ENCODE peak calls at places on chromosome 22, in eight cellular contexts. V is endothelial cell; T is A549; P is esophagus squamous epithelium; R is brain microvascular endothelial cell; O is HepG2; F is activated CD8-positive, alpha-beta T cell treated with anti-CD3 and anti-CD28 coated beads for 36 hours; D is lower lobe of right lung. K is an unnamed sample.
A peak's percentile ranks its signal among the peaks of the same experiment; 100 is the strongest.

GRCh38 chr22:49925525-49926128 is 7.2 kb downstream of the CRELD2 start:
- DNase-seq in T (no peak), O (no peak), R (no peak), D (no peak), F (peak; percentile 87), V (no peak), P (no peak), K (no peak)

GRCh38 chr22:27487600-27488450 is 313.7 kb downstream of the MN1 start:
- DNase-seq in F (no peak), V (no peak), T (peak; percentile 31), D (no peak), O (peak; percentile 33), P (no peak), R (peak; percentile 23), K (no peak)

GRCh38 chr22:21819183-21819770 is 48.2 kb downstream of the MAPK1 start:
- DNase-seq in F (no peak), D (no peak), V (no peak), R (no peak), P (no peak), O (no peak), T (no peak), K (no peak)

GRCh38 chr22:33028191-33028700 is 29.9 kb downstream of the SYN3 start:
- DNase-seq in O (no peak), T (no peak), R (no peak), P (no peak), F (no peak), D (no peak), V (no peak), K (no peak)

GRCh38 chr22:27880778-27881394 is 38.2 kb downstream of the PITPNB start:
- DNase-seq in V (peak; percentile 48), R (peak; percentile 78), O (peak; percentile 56), F (peak; percentile 27), T (peak; percentile 52), D (no peak), P (no peak), K (no peak)

GRCh38 chr22:28129319-28129962 is 210.4 kb upstream of the PITPNB start:
- DNase-seq in O (no peak), V (no peak), R (no peak), P (no peak), D (no peak), T (no peak), F (no peak), K (no peak)

GRCh38 chr22:33835196-33835788 is 85.0 kb downstream of the LARGE1 start:
- DNase-seq in R (no peak), T (no peak), O (no peak), D (no peak), V (no peak), F (no peak), P (no peak), K (no peak)

GRCh38 chr22:29623553-29624169 is 20.2 kb downstream of the NF2 start:
- DNase-seq in T (no peak), P (no peak), D (no peak), R (no peak), O (no peak), F (no peak), V (no peak), K (no peak)

GRCh38 chr22:42933783-42934144 is 76.7 kb upstream of the ARFGAP3 start:
- DNase-seq in R (peak; percentile 93), O (peak; percentile 33), P (no peak), D (no peak), F (no peak), V (no peak), T (peak; percentile 73), K (no peak)

GRCh38 chr22:35838849-35839646 is 121.4 kb downstream of the APOL5 start:
- DNase-seq in P (no peak), R (peak; percentile 35), O (peak; percentile 45), T (peak; percentile 54), D (no peak), V (no peak), F (peak; percentile 6), K (no peak)

GRCh38 chr22:26672060-26672471 is 14.7 kb downstream of the MIAT start:
- DNase-seq in T (no peak), R (no peak), O (no peak), F (peak; percentile 48), V (no peak), P (no peak), D (no peak), K (no peak)

DNA sequence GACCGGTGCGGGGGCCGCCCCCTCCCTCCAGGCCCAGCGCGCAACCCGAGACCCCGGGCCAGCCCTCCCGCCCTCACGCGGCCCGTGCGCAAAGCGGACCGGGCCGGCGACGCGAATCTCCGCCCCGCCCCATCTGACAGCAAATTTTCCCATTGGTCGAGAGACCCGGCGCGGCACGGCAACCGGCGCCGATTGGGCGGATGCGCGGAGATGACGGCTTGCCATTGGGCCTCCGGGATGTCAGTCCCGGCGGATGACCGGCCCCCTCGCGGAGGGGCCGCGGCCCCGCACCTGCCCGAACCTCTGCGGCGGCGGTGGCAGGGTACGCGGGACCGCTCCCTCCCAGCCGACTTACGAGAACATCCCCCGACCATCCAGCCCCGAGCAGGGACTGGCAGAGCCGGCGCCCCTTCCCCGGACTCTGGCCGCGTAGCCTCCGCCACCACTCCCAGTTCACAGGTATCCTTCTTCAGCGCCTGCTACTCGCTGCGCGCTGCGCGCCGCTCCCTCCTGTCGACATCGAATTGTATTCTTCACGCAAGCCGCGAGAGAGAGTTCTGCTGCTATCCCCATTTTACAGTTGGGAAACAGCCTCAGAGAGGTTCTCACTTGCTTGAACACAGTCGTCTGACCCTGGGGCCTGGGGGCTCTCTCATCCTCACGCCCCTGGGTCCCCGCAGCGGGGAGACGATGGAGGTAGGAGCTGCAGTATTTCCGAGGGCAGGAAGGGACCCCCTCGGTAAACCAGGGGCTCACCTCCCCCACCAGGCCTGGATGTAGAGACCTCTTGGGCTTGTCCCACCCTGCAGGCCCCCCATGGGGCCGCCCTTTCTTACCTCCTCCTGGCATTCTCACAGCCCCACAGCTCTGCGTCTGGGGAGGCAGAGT is at the start of gene ARVCF:
- DNase-seq in D (peak; percentile 90), R (peak; percentile 78), P (no peak), O (peak; percentile 81), F (peak; percentile 89), T (peak; percentile 88), V (peak; percentile 90), K (peak; percentile 87)
- TF ChIP-seq CTCF in D (peak; percentile 11), R (no peak), P (peak; percentile 42), O (no peak), F (peak; percentile 35), T (no peak), V (no peak), K (peak; percentile 19)

DNA sequence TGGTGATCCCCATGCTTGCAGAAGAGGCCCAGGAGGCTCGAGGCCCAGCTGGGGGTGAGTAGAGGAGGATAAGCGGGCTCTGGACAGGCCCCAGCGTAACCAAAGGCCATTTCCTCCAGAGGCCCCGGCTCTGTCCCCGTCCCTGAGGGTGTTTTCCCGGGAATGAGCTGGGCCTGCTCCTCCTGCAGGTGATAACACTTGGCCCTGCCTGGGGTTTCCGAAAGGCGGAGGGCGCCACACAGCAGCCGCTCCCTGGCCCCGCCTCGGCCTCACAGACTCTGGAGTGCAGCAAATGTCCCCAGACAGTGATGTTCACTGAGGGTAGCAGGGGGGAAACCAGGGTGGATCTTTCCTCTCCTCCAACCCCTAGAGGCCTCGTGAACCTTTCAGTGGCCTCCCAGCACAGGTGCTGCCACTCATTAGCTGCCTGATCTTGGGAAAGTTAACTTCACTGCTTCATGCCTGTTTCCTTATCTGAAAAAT is 10.5 kb upstream of the MGAT3 start:
- DNase-seq in D (no peak), R (no peak), O (no peak), V (no peak), P (no peak), T (no peak), F (no peak), K (no peak)
- TF ChIP-seq CTCF in D (no peak), R (no peak), O (peak; percentile 46), V (no peak), P (no peak), T (no peak), F (no peak), K (no peak)

GRCh38 chr22:31474743-31475142 is 14.9 kb downstream of the EIF4ENIF1 start:
- DNase-seq in R (peak; percentile 68), V (no peak), O (no peak), D (no peak), P (no peak), T (no peak), F (no peak), K (no peak)
- TF ChIP-seq CTCF in R (no peak), V (no peak), O (no peak), D (no peak), P (no peak), T (no peak), F (no peak), K (no peak)

GRCh38 chr22:37417264-37417663 is 10.0 kb downstream of the ELFN2 start:
- DNase-seq in V (no peak), F (no peak), R (no peak), O (no peak), D (no peak), P (no peak), T (no peak), K (no peak)

GRCh38 chr22:37417737-37418348 is 9.4 kb downstream of the ELFN2 start:
- DNase-seq in V (no peak), F (no peak), R (no peak), O (no peak), D (no peak), T (no peak), P (no peak), K (no peak)

GRCh38 chr22:37419370-37419915 is 7.8 kb downstream of the ELFN2 start:
- DNase-seq in F (peak; percentile 12), O (no peak), P (no peak), D (no peak), V (no peak), R (no peak), T (no peak), K (no peak)

GRCh38 chr22:37419916-37420655 is 7.2 kb downstream of the ELFN2 start:
- DNase-seq in V (peak; percentile 32), D (no peak), O (no peak), F (peak; percentile 61), R (no peak), P (no peak), T (no peak), K (no peak)

DNA sequence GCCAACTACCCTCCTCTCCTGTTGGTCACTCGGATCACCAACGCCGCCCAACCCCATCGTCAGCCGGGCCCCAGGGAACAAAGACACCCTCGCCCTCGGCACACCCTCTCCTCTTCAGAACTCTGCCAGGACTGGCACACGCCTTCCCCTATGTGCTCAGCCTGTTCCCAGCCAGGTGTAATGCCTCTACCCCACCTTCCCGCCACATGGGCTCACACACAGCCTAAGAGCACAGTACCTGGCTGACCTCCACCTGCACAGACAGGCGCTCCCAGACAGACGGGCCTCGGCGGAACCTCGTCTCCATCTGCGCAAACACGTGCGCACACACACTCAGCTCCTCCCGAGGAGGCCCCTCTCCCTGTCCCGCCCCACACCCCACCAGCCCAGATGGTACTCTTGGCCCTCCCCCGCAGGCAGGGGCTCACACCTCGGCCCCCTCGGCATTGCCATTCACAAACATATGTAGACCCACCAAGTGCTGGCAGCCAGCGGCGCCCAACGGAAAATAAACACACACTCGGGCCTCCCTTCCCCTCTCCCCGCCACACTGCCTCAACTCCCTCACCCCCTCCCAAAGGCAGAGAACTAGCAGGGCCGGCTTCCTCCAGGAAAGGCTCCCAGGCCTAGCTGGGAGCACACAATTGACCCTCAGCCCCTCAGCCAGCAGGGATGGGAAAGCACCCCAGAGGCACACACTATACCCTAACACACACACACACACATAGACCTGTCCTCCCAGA is 8.5 kb downstream of the ELFN2 start:
- DNase-seq in R (no peak), T (no peak), O (no peak), F (no peak), V (no peak), D (no peak), P (no peak), K (no peak)
- TF ChIP-seq CTCF in R (no peak), T (no peak), O (no peak), F (no peak), V (no peak), D (no peak), P (no peak), K (no peak)